ENCODE peak calls at places on chromosomes 16 and 17, in five cellular contexts. One of them, this sample, is unnamed.

GRCh38 chr16:30670072-30670824 is 12.0 kb downstream of the FBRS start:
- DNase-seq in fibroblast of pulmonary artery: no peak
- DNase-seq in AG04450: no peak
- DNase-seq in renal cortical epithelial cell: no peak
- DNase-seq in AG09309: no peak
- DNase-seq in this sample: no peak

GRCh38 chr16:13940397-13940933 is 20.5 kb downstream of the ERCC4 start:
- DNase-seq in AG04450: no peak
- DNase-seq in fibroblast of pulmonary artery: no peak
- DNase-seq in AG09309: no peak
- DNase-seq in renal cortical epithelial cell: no peak
- DNase-seq in this sample: no peak

GRCh38 chr17:50169121-50169764 is 3.4 kb downstream of the SGCA start:
- DNase-seq in AG09309: no peak
- DNase-seq in renal cortical epithelial cell: peak; percentile 21
- DNase-seq in AG04450: no peak
- DNase-seq in fibroblast of pulmonary artery: peak; percentile 76
- DNase-seq in this sample: no peak

GRCh38 chr16:13269905-13270528 is 368.6 kb downstream of the SHISA9 start:
- DNase-seq in AG04450: no peak
- DNase-seq in AG09309: no peak
- DNase-seq in renal cortical epithelial cell: no peak
- DNase-seq in fibroblast of pulmonary artery: no peak
- DNase-seq in this sample: no peak

GRCh38 chr17:47204722-47205418 is 4.3 kb upstream of the MYL4 start:
- DNase-seq in AG04450: no peak
- DNase-seq in AG09309: no peak
- DNase-seq in fibroblast of pulmonary artery: no peak
- DNase-seq in renal cortical epithelial cell: peak; percentile 89
- DNase-seq in this sample: no peak

GRCh38 chr17:50203086-50203485 is 1.7 kb upstream of the COL1A1 start:
- DNase-seq in renal cortical epithelial cell: no peak
- DNase-seq in AG09309: no peak
- DNase-seq in fibroblast of pulmonary artery: peak; percentile 23
- DNase-seq in AG04450: no peak
- DNase-seq in this sample: no peak

GRCh38 chr16:72856797-72857196 is 191.1 kb downstream of the ZFHX3 start:
- DNase-seq in AG04450: no peak
- DNase-seq in renal cortical epithelial cell: peak; percentile 29
- DNase-seq in fibroblast of pulmonary artery: peak; percentile 41
- DNase-seq in AG09309: no peak
- DNase-seq in this sample: no peak

GRCh38 chr16:14331020-14331419 is 259.9 kb downstream of the MRTFB start:
- DNase-seq in AG09309: no peak
- DNase-seq in AG04450: no peak
- DNase-seq in fibroblast of pulmonary artery: no peak
- DNase-seq in renal cortical epithelial cell: no peak
- DNase-seq in this sample: no peak

GRCh38 chr16:47045459-47045858 is 72.0 kb upstream of the DNAJA2 start:
- DNase-seq in renal cortical epithelial cell: peak; percentile 38
- DNase-seq in AG04450: no peak
- DNase-seq in AG09309: no peak
- DNase-seq in fibroblast of pulmonary artery: no peak
- DNase-seq in this sample: no peak

This sample was measured in BJ.